ENCODE peak calls at places on chromosome 16, in seven cellular contexts. W is CD8-positive, alpha-beta T cell; O is ELF-1; K is AG09319; U is naive thymus-derived CD4-positive, alpha-beta T cell; T is H54; J is stimulated activated CD8-positive, alpha-beta memory T cell treated with anti-CD3 and anti-CD28 coated beads, Interleukin-4, amount 100 ng/mL, for 4 hours. B is an unnamed sample.

GRCh38 chr16:24717411-24717810 is 12.0 kb upstream of the TNRC6A start:
- DNase-seq in T (no peak), J (no peak), W (no peak), O (no peak), K (no peak), U (no peak), B (no peak)

GRCh38 chr16:68246121-68246520 is 948 bp downstream of the PLA2G15 start:
- DNase-seq in T (no peak), K (no peak), W (no peak), O (no peak), J (no peak), U (no peak), B (no peak)

GRCh38 chr16:27596411-27596810 is 46.5 kb downstream of the KATNIP start:
- DNase-seq in O (no peak), K (no peak), W (no peak), U (no peak), T (no peak), J (no peak), B (no peak)

GRCh38 chr16:704552-705380 is 835 bp downstream of the FBXL16 start:
- DNase-seq in T (no peak), U (no peak), J (no peak), W (no peak), O (no peak), K (no peak), B (no peak)

GRCh38 chr16:804193-805048 is 3.9 kb upstream of the GNG13 start:
- DNase-seq in U (no peak), J (no peak), W (no peak), K (no peak), T (no peak), O (peak; percentile 77), B (no peak)

GRCh38 chr16:67184453-67185002 is 765 bp upstream of the MATCAP1 start:
- DNase-seq in O (no peak), T (no peak), J (no peak), K (no peak), W (no peak), U (no peak), B (no peak)

GRCh38 chr16:85386467-85387170 is 226.5 kb upstream of the GSE1 start:
- DNase-seq in T (no peak), K (no peak), O (no peak), J (no peak), W (no peak), U (no peak), B (no peak)

GRCh38 chr16:62041401-62041800 is 5.2 kb upstream of the CDH8 start:
- DNase-seq in W (no peak), K (no peak), T (peak; percentile 5), U (no peak), J (no peak), O (peak; percentile 22), B (peak; percentile 5)

GRCh38 chr16:12781777-12782176 is 21.9 kb downstream of the CPPED1 start:
- DNase-seq in O (no peak), W (no peak), U (no peak), T (no peak), J (no peak), K (no peak), B (no peak)

GRCh38 chr16:89903908-89904515 is 14.7 kb upstream of the MC1R start:
- DNase-seq in O (no peak), T (no peak), U (no peak), J (no peak), K (no peak), W (no peak), B (no peak)

GRCh38 chr16:3774156-3774767 is 56.9 kb upstream of the TRAP1 start:
- DNase-seq in W (no peak), J (no peak), K (no peak), T (no peak), O (no peak), U (no peak), B (no peak)

GRCh38 chr16:30053376-30054015 is 12.1 kb upstream of the ALDOA start:
- DNase-seq in U (no peak), T (peak; percentile 70), J (no peak), W (no peak), K (no peak), O (peak; percentile 61), B (no peak)

GRCh38 chr16:83653785-83654184 is 154.0 kb upstream of the HSBP1 start:
- DNase-seq in T (peak; percentile 4), U (no peak), J (no peak), O (no peak), W (no peak), K (no peak), B (no peak)

GRCh38 chr16:29705030-29705429 is 26.1 kb downstream of the QPRT start:
- DNase-seq in O (no peak), T (no peak), U (no peak), W (no peak), J (no peak), K (no peak), B (no peak)

GRCh38 chr16:18983565-18984424 is at the start of gene TMC7:
- DNase-seq in K (peak; percentile 43), U (no peak), W (no peak), T (peak; percentile 86), J (no peak), O (peak; percentile 95), B (peak; percentile 79)

GRCh38 chr16:55760665-55761035 is 72.2 kb downstream of the CES1 start:
- DNase-seq in J (no peak), T (no peak), O (no peak), W (no peak), K (no peak), U (no peak), B (no peak)

GRCh38 chr16:89308391-89309333 is 91.2 kb downstream of the ZNF778 start:
- DNase-seq in T (no peak), K (no peak), J (no peak), W (no peak), U (peak; percentile 43), O (peak; percentile 65), B (no peak)

GRCh38 chr16:25256821-25257503 is 683 bp downstream of the ZKSCAN2 start:
- DNase-seq in J (no peak), T (no peak), W (no peak), U (peak; percentile 5), K (no peak), O (no peak), B (peak; percentile 73)

GRCh38 chr16:58732545-58733247 is 1.4 kb downstream of the GOT2 start:
- DNase-seq in W (no peak), U (no peak), T (peak; percentile 34), K (no peak), J (no peak), O (peak; percentile 6), B (no peak)

GRCh38 chr16:2482181-2483107 is 7.5 kb downstream of the TBC1D24 start:
- DNase-seq in J (no peak), U (no peak), K (peak; percentile 48), W (no peak), O (no peak), T (no peak), B (no peak)

GRCh38 chr16:13049688-13050087 is 148.3 kb downstream of the SHISA9 start:
- DNase-seq in T (no peak), U (no peak), J (no peak), W (no peak), O (no peak), K (no peak), B (no peak)

GRCh38 chr16:23027386-23027785 is 121.9 kb downstream of the USP31 start:
- DNase-seq in W (no peak), O (no peak), K (no peak), T (no peak), U (no peak), J (no peak), B (no peak)

GRCh38 chr16:67995423-67995822 is 3.9 kb downstream of the DPEP2 start:
- DNase-seq in W (no peak), K (no peak), O (no peak), J (no peak), T (no peak), U (no peak), B (no peak)

GRCh38 chr16:56789360-56789759 is 59.4 kb downstream of the NUP93 start:
- DNase-seq in J (no peak), W (no peak), O (no peak), T (peak; percentile 16), U (no peak), K (no peak), B (peak; percentile 2)

GRCh38 chr16:80741716-80742115 is 62.7 kb downstream of the CDYL2 start:
- DNase-seq in K (no peak), O (no peak), T (no peak), W (no peak), U (no peak), J (no peak), B (no peak)

GRCh38 chr16:90057738-90058173 is 19.4 kb downstream of the PRDM7 start:
- DNase-seq in J (no peak), O (no peak), W (no peak), U (no peak), T (no peak), K (no peak), B (peak; percentile 38)

GRCh38 chr16:8374586-8374985 is 215.7 kb downstream of the TMEM114 start:
- DNase-seq in O (no peak), T (no peak), J (no peak), W (no peak), U (no peak), K (no peak), B (no peak)

B was measured in SW 1271.